ENCODE peak calls at places on chromosomes 4 and X, in ten cellular contexts. W is body of pancreas, Y is lower leg skin, S is left lung, P is fibroblast of villous mesenchyme, O is hepatocyte, H is fibroblast of lung, V is GM13977, I is activated B cell treated with CpG ODN at 0.5 μM for 24 hours, N is nephron progenitor cell. Z is an unnamed sample.

GRCh38 chr4:36091997-36092396 is 152.3 kb downstream of the ARAP2 start:
- DNase-seq in W (no peak), V (no peak), O (no peak), Y (no peak), S (peak; percentile 27), P (no peak), H (no peak), N (no peak), I (no peak), Z (no peak)

GRCh38 chrX:19886888-19887531 is 390 bp downstream of the SH3KBP1 start:
- DNase-seq in V (peak; percentile 52), W (no peak), H (peak; percentile 19), P (no peak), I (peak; percentile 39), O (no peak), S (peak; percentile 80), N (peak; percentile 36), Y (peak; percentile 87), Z (peak; percentile 68)

GRCh38 chr4:24067781-24068193 is 177.9 kb upstream of the PPARGC1A start:
- DNase-seq in W (peak; percentile 31), N (no peak), O (peak; percentile 30), Y (no peak), S (no peak), V (no peak), I (no peak), P (no peak), H (peak; percentile 80), Z (no peak)

GRCh38 chrX:24498975-24499374 is 33.9 kb downstream of the PDK3 start:
- DNase-seq in N (no peak), S (no peak), W (no peak), H (peak; percentile 6), O (peak; percentile 50), I (no peak), V (peak; percentile 28), Y (no peak), P (peak; percentile 23), Z (no peak)

GRCh38 chr4:163256680-163257343 is 75.6 kb downstream of the NPY1R start:
- DNase-seq in Y (no peak), V (no peak), N (no peak), O (no peak), S (no peak), H (no peak), W (no peak), P (no peak), I (no peak), Z (no peak)

GRCh38 chr4:172998527-172999469 is 169.8 kb upstream of the GALNT7 start:
- DNase-seq in V (no peak), I (no peak), N (no peak), P (peak; percentile 19), S (no peak), Y (no peak), H (peak; percentile 88), O (no peak), W (no peak), Z (no peak)

GRCh38 chr4:39502034-39502658 is 25.1 kb downstream of the UGDH start:
- DNase-seq in H (peak; percentile 88), I (no peak), O (no peak), V (no peak), N (no peak), P (peak; percentile 36), Y (no peak), W (no peak), S (no peak), Z (no peak)

GRCh38 chr4:47942420-47942819 is 28.0 kb upstream of the NFXL1 start:
- DNase-seq in N (no peak), P (no peak), V (no peak), O (no peak), S (peak; percentile 53), Y (no peak), W (no peak), I (no peak), H (no peak), Z (no peak)

GRCh38 chrX:38305971-38306370 is 21.3 kb downstream of the RPGR start:
- DNase-seq in I (no peak), W (no peak), P (no peak), H (no peak), Y (no peak), V (no peak), N (no peak), S (no peak), O (peak; percentile 7), Z (no peak)

GRCh38 chr4:133565379-133565778 is 416.3 kb downstream of the PCDH10 start:
- DNase-seq in N (no peak), P (peak; percentile 24), V (no peak), S (no peak), W (no peak), O (peak; percentile 33), I (no peak), Y (no peak), H (peak; percentile 83), Z (no peak)

GRCh38 chr4:151197258-151197657 is 79.7 kb upstream of the PRSS48 start:
- DNase-seq in Y (no peak), W (no peak), H (no peak), V (no peak), S (no peak), P (peak; percentile 49), N (no peak), I (no peak), O (no peak), Z (no peak)

GRCh38 chrX:115689931-115690330 is 129.0 kb downstream of the PLS3 start:
- DNase-seq in O (peak; percentile 9), N (no peak), W (no peak), H (peak; percentile 68), P (peak; percentile 6), Y (no peak), S (no peak), I (no peak), V (no peak), Z (no peak)

DNA sequence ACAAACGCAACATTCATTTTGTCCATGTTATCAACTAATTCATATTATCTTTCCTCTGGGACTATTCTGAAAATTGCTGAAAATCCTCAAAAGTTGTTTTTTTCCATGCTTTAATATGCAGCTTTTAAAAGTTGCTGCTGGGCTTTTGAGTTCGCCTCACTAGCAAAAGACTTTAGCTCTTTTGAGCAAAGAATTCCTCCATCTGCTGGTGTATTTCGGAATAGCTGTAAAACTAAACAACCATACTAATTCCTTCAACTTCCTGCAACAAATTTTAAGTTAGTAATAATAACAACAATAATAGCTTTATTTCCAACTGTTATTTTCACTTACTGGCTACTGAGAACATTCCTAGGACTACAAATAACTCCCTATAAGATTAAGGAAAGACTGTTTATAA is 124.5 kb upstream of the PLAC1 start:
- DNase-seq in I (no peak), P (peak; percentile 66), H (peak; percentile 20), V (no peak), W (no peak), S (no peak), Y (no peak), N (no peak), O (peak; percentile 58), Z (no peak)
- TF ChIP-seq CTCF in I (no peak), P (peak; percentile 57), H (peak; percentile 49), V (peak; percentile 36), W (peak; percentile 55), S (peak; percentile 49), Y (no peak), N (peak; percentile 53), O (peak; percentile 55), Z (peak; percentile 77)

GRCh38 chr4:85228264-85228663 is 246.7 kb upstream of the ARHGAP24 start:
- DNase-seq in P (no peak), O (no peak), S (no peak), V (no peak), H (no peak), N (no peak), Y (no peak), W (no peak), I (no peak), Z (no peak)
- TF ChIP-seq CTCF in P (no peak), O (no peak), S (no peak), V (no peak), H (no peak), N (no peak), Y (no peak), W (no peak), I (no peak), Z (peak; percentile 27)

GRCh38 chr4:61785766-61786165 is 585.6 kb downstream of the ADGRL3 start:
- DNase-seq in N (no peak), H (no peak), S (no peak), I (no peak), O (no peak), V (no peak), W (no peak), P (no peak), Y (no peak), Z (no peak)

GRCh38 chr4:61783050-61783449 is 582.9 kb downstream of the ADGRL3 start:
- DNase-seq in H (no peak), Y (no peak), P (no peak), O (no peak), S (no peak), V (peak; percentile 21), I (no peak), W (no peak), N (no peak), Z (no peak)

DNA sequence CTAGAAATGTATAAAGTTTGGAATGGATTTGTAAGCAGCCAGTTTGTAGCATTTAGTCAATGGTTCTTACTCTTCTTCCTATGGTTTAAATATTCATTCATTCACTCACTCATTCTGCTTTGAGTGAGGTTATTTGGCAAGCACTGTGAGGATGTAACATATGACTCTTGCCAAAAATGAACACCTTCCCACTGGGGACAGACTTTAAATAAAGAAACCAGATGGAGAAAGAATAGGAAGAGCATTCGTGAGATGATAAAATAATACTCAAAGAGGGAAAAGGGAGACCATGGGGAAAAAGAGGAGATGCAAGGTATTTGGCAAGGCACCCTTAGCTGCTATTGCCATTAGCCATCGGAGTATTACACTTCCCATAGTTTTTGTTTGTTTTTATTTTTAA is 586.1 kb downstream of the ADGRL3 start:
- DNase-seq in W (no peak), Y (no peak), I (no peak), H (no peak), O (no peak), N (no peak), P (no peak), V (no peak), S (no peak), Z (no peak)
- TF ChIP-seq CTCF in W (no peak), Y (no peak), I (no peak), H (no peak), O (no peak), N (no peak), P (no peak), V (no peak), S (no peak), Z (no peak)

GRCh38 chr4:996994-997374 is 3.8 kb upstream of the SLC26A1 start:
- DNase-seq in Y (no peak), N (no peak), S (peak; percentile 65), I (peak; percentile 18), O (no peak), V (no peak), H (no peak), W (peak; percentile 14), P (no peak), Z (no peak)

GRCh38 chr4:997375-998071 is 4.3 kb upstream of the SLC26A1 start:
- DNase-seq in H (no peak), P (no peak), I (peak; percentile 21), N (peak; percentile 64), W (peak; percentile 45), S (peak; percentile 77), O (peak; percentile 78), Y (no peak), V (no peak), Z (no peak)

GRCh38 chr4:993111-994029 is at the start of gene SLC26A1:
- DNase-seq in P (no peak), H (no peak), O (peak; percentile 85), Y (no peak), S (peak; percentile 78), W (peak; percentile 73), I (no peak), V (no peak), N (peak; percentile 12), Z (no peak)

GRCh38 chr4:996030-996993 is 3.1 kb upstream of the SLC26A1 start:
- DNase-seq in S (peak; percentile 67), I (peak; percentile 15), H (no peak), P (no peak), N (peak; percentile 4), W (no peak), Y (no peak), O (peak; percentile 61), V (no peak), Z (no peak)

GRCh38 chr4:995311-996026 is 2.3 kb upstream of the SLC26A1 start:
- DNase-seq in V (no peak), I (no peak), P (no peak), S (peak; percentile 68), Y (no peak), W (peak; percentile 11), N (no peak), H (no peak), O (no peak), Z (no peak)
- TF ChIP-seq CTCF in V (no peak), I (no peak), P (no peak), S (no peak), Y (no peak), W (no peak), N (no peak), H (no peak), O (no peak), Z (no peak)